ENCODE peak calls at places on chromosomes 2 and 18, in ten cellular contexts. D is IMR-90, X is GM06990, A is tibial nerve, I is neuronal stem cell, K is SJSA1, N is adrenal gland, E is tibial artery, U is uterus, F is lung. L is an unnamed sample.

GRCh38 chr2:71462641-71463341 is 9.4 kb downstream of the DYSF start:
- DNase-seq in D (no peak), X (no peak), A (no peak), I (no peak), K (no peak), N (no peak), E (no peak), U (no peak), F (no peak), L (no peak)

GRCh38 chr18:74082476-74083070 is 65.1 kb downstream of the FBXO15 start:
- DNase-seq in D (peak; percentile 63), X (peak; percentile 38), A (no peak), I (peak; percentile 8), K (peak; percentile 29), N (no peak), E (no peak), U (no peak), F (no peak), L (peak; percentile 43)

GRCh38 chr2:65507102-65508069 is 75.0 kb upstream of the SPRED2 start:
- DNase-seq in D (no peak), X (no peak), A (no peak), I (no peak), K (no peak), N (no peak), E (no peak), U (no peak), F (no peak), L (no peak)

GRCh38 chr2:29361255-29361654 is 246.0 kb downstream of the CLIP4 start:
- DNase-seq in D (peak; percentile 3), X (no peak), A (no peak), I (no peak), K (no peak), N (no peak), E (no peak), U (no peak), F (no peak), L (no peak)

GRCh38 chr2:235098736-235099494 is 147.1 kb downstream of the SH3BP4 start:
- DNase-seq in D (peak; percentile 43), X (no peak), A (no peak), I (no peak), K (peak; percentile 84), N (no peak), E (no peak), U (no peak), F (no peak), L (no peak)

GRCh38 chr2:37827911-37828411 is 97.1 kb upstream of the RMDN2 start:
- DNase-seq in D (peak; percentile 89), X (no peak), A (no peak), I (no peak), K (peak; percentile 71), N (no peak), E (no peak), U (no peak), F (no peak), L (no peak)

GRCh38 chr2:176092270-176093144 is at the start of gene HOXD13:
- DNase-seq in D (no peak), X (no peak), A (no peak), I (no peak), K (peak; percentile 26), N (no peak), E (no peak), U (no peak), F (no peak), L (no peak)

GRCh38 chr2:51301376-51301775 is 269.4 kb upstream of the NRXN1 start:
- DNase-seq in D (peak; percentile 21), X (no peak), A (no peak), I (no peak), K (no peak), N (no peak), E (no peak), U (no peak), F (no peak), L (no peak)

GRCh38 chr2:217077841-217078407 is 218.1 kb upstream of the TNP1 start:
- DNase-seq in D (peak; percentile 69), X (no peak), A (no peak), I (no peak), K (no peak), N (no peak), E (no peak), U (no peak), F (no peak), L (peak; percentile 27)

GRCh38 chr2:96825057-96825456 is 9.0 kb downstream of the CNNM3 start:
- DNase-seq in D (no peak), X (no peak), A (no peak), I (no peak), K (no peak), N (no peak), E (no peak), U (no peak), F (no peak), L (no peak)

GRCh38 chr18:41072946-41073345 is 882.1 kb upstream of the PIK3C3 start:
- DNase-seq in D (peak; percentile 52), X (no peak), A (no peak), I (no peak), K (peak; percentile 35), N (no peak), E (no peak), U (no peak), F (no peak), L (no peak)

GRCh38 chr18:31233550-31234306 is 71.1 kb upstream of the DSC1 start:
- DNase-seq in D (no peak), X (no peak), A (no peak), I (no peak), K (no peak), N (no peak), E (no peak), U (no peak), F (no peak), L (no peak)

GRCh38 chr2:898319-898718 is 52.3 kb upstream of the SNTG2 start:
- DNase-seq in D (no peak), X (no peak), A (no peak), I (no peak), K (no peak), N (no peak), E (no peak), U (no peak), F (peak; percentile 16), L (no peak)

GRCh38 chr2:46812381-46813024 is 103.1 kb downstream of the MCFD2 start:
- DNase-seq in D (peak; percentile 96), X (no peak), A (peak; percentile 62), I (no peak), K (peak; percentile 36), N (peak; percentile 72), E (peak; percentile 85), U (peak; percentile 93), F (peak; percentile 55), L (no peak)

GRCh38 chr2:178707471-178707870 is 99.8 kb downstream of the TTN start:
- DNase-seq in D (no peak), X (no peak), A (no peak), I (no peak), K (no peak), N (no peak), E (no peak), U (no peak), F (no peak), L (no peak)

GRCh38 chr2:25598332-25598731 is 75.0 kb downstream of the DTNB start:
- DNase-seq in D (no peak), X (no peak), A (no peak), I (no peak), K (no peak), N (no peak), E (no peak), U (no peak), F (no peak), L (no peak)

GRCh38 chr18:13716916-13717315 is 9.4 kb downstream of the FAM210A start:
- DNase-seq in D (peak; percentile 11), X (no peak), A (no peak), I (no peak), K (no peak), N (no peak), E (no peak), U (no peak), F (no peak), L (no peak)

GRCh38 chr2:32947076-32947483 is 327 bp downstream of the LTBP1 start:
- DNase-seq in D (no peak), X (peak; percentile 13), A (no peak), I (peak; percentile 26), K (peak; percentile 19), N (no peak), E (no peak), U (no peak), F (peak; percentile 27), L (no peak)

GRCh38 chr18:63206433-63207153 is 113.0 kb downstream of the BCL2 start:
- DNase-seq in D (no peak), X (no peak), A (no peak), I (no peak), K (no peak), N (no peak), E (no peak), U (no peak), F (no peak), L (no peak)

GRCh38 chr2:232385660-232386489 is 7.3 kb downstream of the ALPP start:
- DNase-seq in D (peak; percentile 81), X (no peak), A (no peak), I (no peak), K (peak; percentile 94), N (no peak), E (no peak), U (no peak), F (peak; percentile 59), L (no peak)
- H3K4me3 ChIP-seq in D (no peak overlapping the region), X (no peak overlapping the region), A (no peak overlapping the region), I (no peak overlapping the region), K (peak overlapping the region; percentile 32), N (no peak overlapping the region), E (no peak overlapping the region), U (no peak overlapping the region), F (peak overlapping the region; percentile 29), L (no peak overlapping the region)

DNA sequence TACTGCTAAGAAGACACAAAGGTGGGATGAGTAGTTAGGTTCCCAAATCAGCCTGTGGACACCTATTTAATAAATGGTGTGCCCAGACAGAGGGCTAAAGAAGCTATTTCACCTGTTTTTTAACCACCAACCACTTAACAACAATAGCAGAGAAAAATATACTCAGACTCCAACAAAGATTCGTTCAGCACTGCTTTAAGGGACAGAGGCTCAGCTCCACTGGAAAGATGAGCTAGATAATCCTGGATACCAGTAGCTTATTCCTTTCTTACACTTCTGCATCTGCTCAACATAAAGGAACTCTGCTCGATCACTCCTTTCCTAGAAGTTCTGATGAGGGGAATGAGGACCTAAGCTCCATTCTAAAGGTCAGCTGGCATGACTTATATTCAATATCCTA is 44.5 kb downstream of the PTCD3 start:
- DNase-seq in D (no peak), X (no peak), A (no peak), I (no peak), K (no peak), N (no peak), E (no peak), U (no peak), F (no peak), L (no peak)
- H3K36me3 ChIP-seq in D (peaks cover 46% of the 10 kb centered on the region), X (peaks cover 12% of the 10 kb centered on the region), A (peaks cover 23% of the 10 kb centered on the region), I (peaks cover 32% of the 10 kb centered on the region), K (peaks cover 76% of the 10 kb centered on the region), N (peaks cover 69% of the 10 kb centered on the region), E (peaks cover 54% of the 10 kb centered on the region), U (no peaks in the 10 kb centered on the region), F (peaks cover 49% of the 10 kb centered on the region), L (peaks cover 13% of the 10 kb centered on the region)

GRCh38 chr2:1990724-1991123 is 246.4 kb upstream of the PXDN start:
- DNase-seq in D (no peak), X (no peak), A (no peak), I (no peak), K (no peak), N (no peak), E (no peak), U (no peak), F (no peak), L (no peak)
- H3K4me3 ChIP-seq in D (no peak overlapping the region), X (no peak overlapping the region), A (no peak overlapping the region), I (no peak overlapping the region), K (no peak overlapping the region), N (no peak overlapping the region), E (no peak overlapping the region), U (no peak overlapping the region), F (no peak overlapping the region), L (no peak overlapping the region)

GRCh38 chr2:218662827-218663226 is 3.3 kb downstream of the BCS1L start:
- DNase-seq in D (no peak), X (no peak), A (no peak), I (no peak), K (no peak), N (no peak), E (no peak), U (no peak), F (no peak), L (no peak)
- H3K36me3 ChIP-seq in D (peaks cover 53% of the 10 kb centered on the region), X (peaks cover 32% of the 10 kb centered on the region), A (peaks cover 9% of the 10 kb centered on the region), I (peaks cover 47% of the 10 kb centered on the region), K (peaks cover 79% of the 10 kb centered on the region), N (peaks cover 62% of the 10 kb centered on the region), E (peaks cover 55% of the 10 kb centered on the region), U (no peaks in the 10 kb centered on the region), F (peaks cover 30% of the 10 kb centered on the region), L (peaks cover 33% of the 10 kb centered on the region)

L was measured in bronchial epithelial cell.